ENCODE peak calls at places on chromosomes 4 and X, in four cellular contexts. N, M, K and D are unnamed samples.

GRCh38 chr4:60723796-60724195 is 476.3 kb upstream of the ADGRL3 start:
- DNase-seq in K (no peak), M (no peak), N (no peak), D (no peak)

GRCh38 chrX:69258893-69259292 is 93.6 kb upstream of the PJA1 start:
- DNase-seq in K (no peak), M (no peak), N (no peak), D (no peak)

GRCh38 chr4:3071811-3072210 is 2.5 kb downstream of the HTT-AS start:
- DNase-seq in N (no peak), M (no peak), K (no peak), D (no peak)

GRCh38 chr4:36187723-36188333 is 56.5 kb downstream of the ARAP2 start:
- DNase-seq in N (no peak), M (no peak), K (no peak), D (no peak)

GRCh38 chr4:24352112-24352511 is 232.2 kb downstream of the DHX15 start:
- DNase-seq in K (no peak), N (no peak), M (no peak), D (no peak)

GRCh38 chr4:73776363-73776762 is 36.0 kb downstream of the CXCL8 start:
- DNase-seq in K (no peak), M (no peak), N (no peak), D (peak; percentile 37)

GRCh38 chr4:24105183-24106039 is 215.6 kb upstream of the PPARGC1A start:
- DNase-seq in M (no peak), N (no peak), K (no peak), D (no peak)

GRCh38 chr4:9832640-9833039 is 51.2 kb downstream of the DRD5 start:
- DNase-seq in M (no peak), K (no peak), N (no peak), D (no peak)

GRCh38 chrX:5390376-5390775 is 838.3 kb downstream of the NLGN4X start:
- DNase-seq in K (peak; percentile 33), M (no peak), N (no peak), D (no peak)

GRCh38 chr4:139243448-139244365 is 36.3 kb downstream of the MGARP start:
- DNase-seq in N (no peak), K (no peak), M (no peak), D (peak; percentile 5)

GRCh38 chr4:61204353-61204752 is 4.2 kb downstream of the ADGRL3 start:
- DNase-seq in N (no peak), M (no peak), K (no peak), D (no peak)

GRCh38 chrX:10519278-10519677 is 101.1 kb downstream of the MID1 start:
- DNase-seq in K (no peak), M (no peak), N (no peak), D (no peak)

GRCh38 chrX:21373001-21373400 is 1.2 kb upstream of the CNKSR2 start:
- DNase-seq in N (no peak), K (no peak), M (no peak), D (no peak)

GRCh38 chrX:2819345-2820130 is 9.2 kb upstream of the GYG2 start:
- DNase-seq in M (no peak), N (no peak), K (no peak), D (no peak)

GRCh38 chr4:8400641-8401325 is 39.7 kb downstream of the ACOX3 start:
- DNase-seq in N (no peak), K (no peak), M (peak; percentile 14), D (no peak)

GRCh38 chr4:81745076-81745475 is 273.4 kb upstream of the RASGEF1B start:
- DNase-seq in K (no peak), N (no peak), M (no peak), D (no peak)

GRCh38 chr4:185657699-185658098 is 122.4 kb upstream of the PDLIM3 start:
- DNase-seq in K (no peak), N (no peak), M (no peak), D (no peak)
- H3K4me1 ChIP-seq in K (peaks cover 4% of the 10 kb centered on the region), N (peaks cover 17% of the 10 kb centered on the region), M (peaks cover 9% of the 10 kb centered on the region), D (peaks cover 28% of the 10 kb centered on the region)

DNA sequence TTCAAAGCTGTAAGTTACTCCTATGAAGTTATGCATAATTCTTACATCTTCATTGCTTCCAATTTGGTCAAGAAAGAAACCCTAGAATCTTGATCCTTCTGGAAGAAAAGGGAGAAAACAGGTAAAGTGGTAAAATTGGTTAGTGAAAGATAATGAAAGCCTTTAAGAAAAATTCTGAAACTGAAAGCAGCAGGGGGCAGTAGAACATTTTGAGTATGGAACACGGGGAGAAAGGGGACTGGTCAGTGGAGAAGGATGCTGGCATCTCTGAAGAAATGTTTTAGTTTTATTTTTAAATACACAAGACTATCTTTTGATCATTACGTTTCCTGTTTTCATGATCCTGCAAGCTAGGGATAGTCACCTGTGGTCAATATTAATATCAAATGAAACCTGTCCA is 54.3 kb downstream of the SLIT2 start:
- DNase-seq in N (no peak), K (no peak), M (no peak), D (no peak)
- TF ChIP-seq CTCF in N (no peak), K (no peak), M (no peak), D (no peak)

GRCh38 chrX:153969904-153970397 is 1.7 kb downstream of the HCFC1 start:
- DNase-seq in N (no peak), K (peak; percentile 77), M (no peak), D (peak; percentile 37)

GRCh38 chrX:153969125-153969903 is 2.3 kb downstream of the HCFC1 start:
- DNase-seq in K (no peak), M (no peak), N (no peak), D (no peak)

GRCh38 chrX:153971124-153971631 is 440 bp downstream of the HCFC1 start:
- DNase-seq in M (peak; percentile 91), K (peak; percentile 95), N (peak; percentile 74), D (peak; percentile 88)

GRCh38 chrX:153971632-153972367 is at the start of gene HCFC1:
- DNase-seq in N (peak; percentile 86), M (peak; percentile 93), K (peak; percentile 96), D (peak; percentile 90)

GRCh38 chrX:153970398-153971123 is 1.1 kb downstream of the HCFC1 start:
- DNase-seq in K (peak; percentile 82), M (no peak), N (peak; percentile 64), D (peak; percentile 24)
- H3K4me1 ChIP-seq in K (peaks cover 64% of the 10 kb centered on the region), M (peaks cover 50% of the 10 kb centered on the region), N (peaks cover 4% of the 10 kb centered on the region), D (peaks cover 26% of the 10 kb centered on the region)

DNA sequence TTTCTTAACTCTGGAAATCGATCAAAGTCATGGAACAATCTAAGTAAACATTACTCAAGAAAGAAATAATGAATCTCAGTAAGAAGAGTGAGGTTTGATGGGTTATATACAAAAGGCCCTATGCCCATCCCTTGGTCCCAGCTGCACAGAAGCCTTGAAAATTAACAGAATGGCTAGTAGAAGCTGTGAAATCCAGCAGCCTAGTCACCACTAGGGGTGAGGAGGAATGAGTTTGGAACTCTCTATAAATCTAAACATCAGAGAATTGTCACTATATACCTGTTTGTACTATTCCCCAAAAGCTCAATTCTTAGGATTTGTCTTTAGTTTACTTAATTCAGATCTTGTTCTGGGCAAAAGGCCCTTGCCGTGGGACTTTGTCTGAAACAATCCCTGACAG is 313.9 kb upstream of the GRID2 start:
- DNase-seq in M (no peak), N (no peak), K (no peak), D (no peak)
- TF ChIP-seq CTCF in M (no peak), N (peak; percentile 50), K (no peak), D (no peak)